ENCODE peak calls at places on chromosome 10, in six cellular contexts. C is MV-4-11; M is HepG2; J is SK-N-DZ; P is T follicular helper cell; G is stimulated activated CD8-positive, alpha-beta memory T cell treated with anti-CD3 and anti-CD28 coated beads, Interleukin-7, amount 100 ng/mL, for 4 hours. V is an unnamed sample.

GRCh38 chr10:116470071-116470470 is 42.4 kb downstream of the PNLIPRP3 start:
- DNase-seq in C (no peak), M (no peak), J (no peak), P (no peak), G (no peak), V (no peak)

GRCh38 chr10:17453377-17454091 is 861 bp downstream of the ST8SIA6 start:
- DNase-seq in C (peak; percentile 6), M (no peak), J (peak; percentile 4), P (peak; percentile 4), G (peak; percentile 34), V (no peak)

GRCh38 chr10:123009105-123009805 is 449 bp downstream of the ACADSB start:
- DNase-seq in C (no peak), M (no peak), J (no peak), P (no peak), G (peak; percentile 2), V (no peak)

GRCh38 chr10:74103560-74104248 is 46.9 kb downstream of the AP3M1 start:
- DNase-seq in C (peak; percentile 32), M (no peak), J (peak; percentile 18), P (no peak), G (no peak), V (no peak)

GRCh38 chr10:16948335-16948734 is 131.1 kb upstream of the RSU1 start:
- DNase-seq in C (no peak), M (no peak), J (no peak), P (no peak), G (peak; percentile 29), V (no peak)

GRCh38 chr10:36494386-36494785 is 631.0 kb upstream of the ANKRD30A start:
- DNase-seq in C (no peak), M (no peak), J (no peak), P (no peak), G (no peak), V (no peak)

GRCh38 chr10:75441196-75441595 is 9.8 kb downstream of the LRMDA start:
- DNase-seq in C (no peak), M (no peak), J (no peak), P (no peak), G (no peak), V (no peak)

GRCh38 chr10:22629843-22630228 is 84.5 kb downstream of the PIP4K2A start:
- DNase-seq in C (peak; percentile 26), M (no peak), J (no peak), P (no peak), G (no peak), V (no peak)

GRCh38 chr10:44400553-44400952 is 15.7 kb upstream of the CXCL12 start:
- DNase-seq in C (no peak), M (no peak), J (no peak), P (no peak), G (no peak), V (no peak)

GRCh38 chr10:77970869-77971803 is 44.6 kb upstream of the DLG5 start:
- DNase-seq in C (peak; percentile 57), M (peak; percentile 92), J (no peak), P (no peak), G (no peak), V (no peak)

GRCh38 chr10:17506859-17507471 is 52.6 kb upstream of the ST8SIA6 start:
- DNase-seq in C (peak; percentile 73), M (no peak), J (no peak), P (no peak), G (no peak), V (no peak)

GRCh38 chr10:64503429-64503828 is 982.2 kb downstream of the REEP3 start:
- DNase-seq in C (peak; percentile 28), M (no peak), J (no peak), P (no peak), G (no peak), V (no peak)

GRCh38 chr10:12769326-12770044 is 232.0 kb downstream of the CCDC3 start:
- DNase-seq in C (no peak), M (peak; percentile 54), J (no peak), P (no peak), G (no peak), V (no peak)

GRCh38 chr10:96664563-96664962 is 55.8 kb downstream of the PIK3AP1 start:
- DNase-seq in C (peak; percentile 12), M (no peak), J (no peak), P (no peak), G (no peak), V (no peak)

GRCh38 chr10:12252882-12253546 is 57.0 kb downstream of the CDC123 start:
- DNase-seq in C (peak; percentile 38), M (no peak), J (peak; percentile 32), P (no peak), G (no peak), V (no peak)

GRCh38 chr10:72186213-72186612 is 29.6 kb upstream of the ANAPC16 start:
- DNase-seq in C (no peak), M (no peak), J (no peak), P (no peak), G (no peak), V (no peak)

GRCh38 chr10:85620807-85621206 is 745.8 kb downstream of the GRID1 start:
- DNase-seq in C (no peak), M (no peak), J (no peak), P (no peak), G (no peak), V (no peak)

GRCh38 chr10:103854687-103855423 is 521 bp downstream of the SH3PXD2A start:
- DNase-seq in C (no peak), M (no peak), J (peak; percentile 53), P (no peak), G (no peak), V (no peak)

GRCh38 chr10:11165591-11166543 is 148.2 kb downstream of the CELF2 start:
- DNase-seq in C (peak; percentile 75), M (no peak), J (peak; percentile 53), P (peak; percentile 71), G (peak; percentile 53), V (no peak)

GRCh38 chr10:72730462-72730861 is 38.5 kb downstream of the MCU start:
- DNase-seq in C (no peak), M (no peak), J (no peak), P (no peak), G (no peak), V (no peak)

GRCh38 chr10:79054203-79055099 is 14.3 kb upstream of the ZMIZ1 start:
- DNase-seq in C (no peak), M (peak; percentile 35), J (no peak), P (no peak), G (no peak), V (no peak)

GRCh38 chr10:17981766-17982380 is 30.2 kb downstream of the SLC39A12 start:
- DNase-seq in C (no peak), M (no peak), J (no peak), P (no peak), G (no peak), V (no peak)

GRCh38 chr10:114262478-114262877 is 23.4 kb downstream of the VWA2 start:
- DNase-seq in C (no peak), M (no peak), J (no peak), P (no peak), G (no peak), V (no peak)

GRCh38 chr10:15152556-15152955 is 15.9 kb downstream of the NMT2 start:
- DNase-seq in C (no peak), M (no peak), J (no peak), P (no peak), G (no peak), V (no peak)

GRCh38 chr10:118373786-118374185 is 31.7 kb upstream of the FAM204A start:
- DNase-seq in C (no peak), M (peak; percentile 7), J (no peak), P (no peak), G (no peak), V (no peak)

GRCh38 chr10:126686271-126686670 is 15.8 kb upstream of the C10orf90 start:
- DNase-seq in C (no peak), M (no peak), J (no peak), P (no peak), G (no peak), V (no peak)

GRCh38 chr10:97673736-97674525 is 13.1 kb downstream of the AVPI1 start:
- DNase-seq in C (peak; percentile 78), M (no peak), J (no peak), P (no peak), G (no peak), V (no peak)

GRCh38 chr10:113585949-113586348 is 33.1 kb downstream of the HABP2 start:
- DNase-seq in C (no peak), M (peak; percentile 7), J (no peak), P (no peak), G (no peak), V (no peak)

GRCh38 chr10:79583488-79584024 is 23.3 kb upstream of the SFTPA2 start:
- DNase-seq in C (no peak), M (no peak), J (no peak), P (no peak), G (no peak), V (no peak)

GRCh38 chr10:33252324-33252723 is 82.1 kb downstream of the NRP1 start:
- DNase-seq in C (peak; percentile 29), M (no peak), J (no peak), P (no peak), G (no peak), V (no peak)

GRCh38 chr10:30384791-30385201 is 35.7 kb upstream of the MTPAP start:
- DNase-seq in C (peak; percentile 19), M (peak; percentile 24), J (peak; percentile 10), P (no peak), G (no peak), V (no peak)

GRCh38 chr10:541750-542371 is 147.6 kb downstream of the DIP2C start:
- DNase-seq in C (no peak), M (no peak), J (no peak), P (no peak), G (no peak), V (no peak)